ENCODE peak calls at places on chromosomes 4 and X, in nine cellular contexts. One of them, this sample, is unnamed.

GRCh38 chr4:32858971-32859370 is 2138.8 kb downstream of the PCDH7 start:
- DNase-seq in A549: peak; percentile 29
- DNase-seq in IMR-90: peak; percentile 31
- DNase-seq in HepG2: no peak
- DNase-seq in K562: no peak
- DNase-seq in NB4: peak; percentile 37
- DNase-seq in GM12878: no peak
- DNase-seq in stomach: no peak
- DNase-seq in right lobe of liver: no peak
- DNase-seq in this sample: no peak

GRCh38 chr4:42442601-42443000 is 45.3 kb downstream of the SHISA3 start:
- DNase-seq in right lobe of liver: no peak
- DNase-seq in GM12878: no peak
- DNase-seq in K562: no peak
- DNase-seq in NB4: no peak
- DNase-seq in IMR-90: no peak
- DNase-seq in A549: no peak
- DNase-seq in stomach: no peak
- DNase-seq in HepG2: no peak
- DNase-seq in this sample: no peak

GRCh38 chr4:115361781-115362180 is 248.4 kb upstream of the NDST4 start:
- DNase-seq in NB4: no peak
- DNase-seq in GM12878: no peak
- DNase-seq in K562: no peak
- DNase-seq in A549: no peak
- DNase-seq in IMR-90: no peak
- DNase-seq in stomach: no peak
- DNase-seq in HepG2: no peak
- DNase-seq in right lobe of liver: no peak
- DNase-seq in this sample: no peak

GRCh38 chrX:55488559-55489314 is 911 bp downstream of the USP51 start:
- DNase-seq in GM12878: peak; percentile 8
- DNase-seq in HepG2: no peak
- DNase-seq in NB4: peak; percentile 61
- DNase-seq in IMR-90: peak; percentile 8
- DNase-seq in A549: peak; percentile 59
- DNase-seq in K562: peak; percentile 56
- DNase-seq in right lobe of liver: peak; percentile 60
- DNase-seq in stomach: peak; percentile 62
- DNase-seq in this sample: peak; percentile 5

GRCh38 chrX:23435108-23435507 is 100.5 kb downstream of the PTCHD1 start:
- DNase-seq in K562: no peak
- DNase-seq in NB4: no peak
- DNase-seq in right lobe of liver: no peak
- DNase-seq in GM12878: no peak
- DNase-seq in IMR-90: no peak
- DNase-seq in A549: no peak
- DNase-seq in HepG2: no peak
- DNase-seq in stomach: no peak
- DNase-seq in this sample: no peak

GRCh38 chr4:17206829-17207773 is 304.8 kb downstream of the QDPR start:
- DNase-seq in NB4: no peak
- DNase-seq in stomach: no peak
- DNase-seq in HepG2: no peak
- DNase-seq in GM12878: no peak
- DNase-seq in K562: no peak
- DNase-seq in IMR-90: no peak
- DNase-seq in A549: no peak
- DNase-seq in right lobe of liver: no peak
- DNase-seq in this sample: no peak

GRCh38 chr4:13137400-13137799 is 346.7 kb downstream of the RAB28 start:
- DNase-seq in right lobe of liver: no peak
- DNase-seq in HepG2: no peak
- DNase-seq in stomach: no peak
- DNase-seq in GM12878: no peak
- DNase-seq in NB4: no peak
- DNase-seq in A549: no peak
- DNase-seq in IMR-90: no peak
- DNase-seq in K562: no peak
- DNase-seq in this sample: no peak

GRCh38 chr4:46839128-46839527 is 69.9 kb downstream of the COX7B2 start:
- DNase-seq in HepG2: no peak
- DNase-seq in A549: no peak
- DNase-seq in stomach: no peak
- DNase-seq in right lobe of liver: no peak
- DNase-seq in GM12878: no peak
- DNase-seq in IMR-90: no peak
- DNase-seq in NB4: no peak
- DNase-seq in K562: no peak
- DNase-seq in this sample: no peak

GRCh38 chr4:8560265-8561047 is 19.7 kb upstream of the GPR78 start:
- DNase-seq in K562: no peak
- DNase-seq in A549: peak; percentile 19
- DNase-seq in stomach: no peak
- DNase-seq in IMR-90: no peak
- DNase-seq in NB4: no peak
- DNase-seq in GM12878: no peak
- DNase-seq in HepG2: no peak
- DNase-seq in right lobe of liver: no peak
- DNase-seq in this sample: no peak

GRCh38 chr4:153763404-153763803 is 3.6 kb upstream of the RNF175 start:
- DNase-seq in IMR-90: no peak
- DNase-seq in HepG2: no peak
- DNase-seq in right lobe of liver: no peak
- DNase-seq in stomach: no peak
- DNase-seq in NB4: peak; percentile 53
- DNase-seq in K562: peak; percentile 24
- DNase-seq in GM12878: no peak
- DNase-seq in A549: no peak
- DNase-seq in this sample: no peak

GRCh38 chr4:6056976-6057766 is 38.9 kb upstream of the C4orf50 start:
- DNase-seq in IMR-90: no peak
- DNase-seq in HepG2: no peak
- DNase-seq in K562: no peak
- DNase-seq in GM12878: no peak
- DNase-seq in stomach: no peak
- DNase-seq in NB4: no peak
- DNase-seq in A549: no peak
- DNase-seq in right lobe of liver: no peak
- DNase-seq in this sample: no peak

GRCh38 chrX:69196666-69197065 is 31.4 kb upstream of the PJA1 start:
- DNase-seq in HepG2: no peak
- DNase-seq in GM12878: no peak
- DNase-seq in A549: no peak
- DNase-seq in IMR-90: no peak
- DNase-seq in stomach: no peak
- DNase-seq in NB4: no peak
- DNase-seq in right lobe of liver: no peak
- DNase-seq in K562: no peak
- DNase-seq in this sample: no peak

GRCh38 chrX:30935985-30936384 is 46.9 kb upstream of the TAB3 start:
- DNase-seq in HepG2: peak; percentile 45
- DNase-seq in right lobe of liver: peak; percentile 32
- DNase-seq in IMR-90: peak; percentile 3
- DNase-seq in GM12878: no peak
- DNase-seq in A549: peak; percentile 21
- DNase-seq in stomach: peak; percentile 38
- DNase-seq in K562: peak; percentile 51
- DNase-seq in NB4: peak; percentile 17
- DNase-seq in this sample: no peak

GRCh38 chr4:155854597-155855226 is 11.4 kb downstream of the ASIC5 start:
- DNase-seq in IMR-90: peak; percentile 86
- DNase-seq in K562: no peak
- DNase-seq in GM12878: no peak
- DNase-seq in A549: peak; percentile 64
- DNase-seq in NB4: no peak
- DNase-seq in HepG2: no peak
- DNase-seq in right lobe of liver: peak; percentile 27
- DNase-seq in stomach: no peak
- DNase-seq in this sample: peak; percentile 4

DNA sequence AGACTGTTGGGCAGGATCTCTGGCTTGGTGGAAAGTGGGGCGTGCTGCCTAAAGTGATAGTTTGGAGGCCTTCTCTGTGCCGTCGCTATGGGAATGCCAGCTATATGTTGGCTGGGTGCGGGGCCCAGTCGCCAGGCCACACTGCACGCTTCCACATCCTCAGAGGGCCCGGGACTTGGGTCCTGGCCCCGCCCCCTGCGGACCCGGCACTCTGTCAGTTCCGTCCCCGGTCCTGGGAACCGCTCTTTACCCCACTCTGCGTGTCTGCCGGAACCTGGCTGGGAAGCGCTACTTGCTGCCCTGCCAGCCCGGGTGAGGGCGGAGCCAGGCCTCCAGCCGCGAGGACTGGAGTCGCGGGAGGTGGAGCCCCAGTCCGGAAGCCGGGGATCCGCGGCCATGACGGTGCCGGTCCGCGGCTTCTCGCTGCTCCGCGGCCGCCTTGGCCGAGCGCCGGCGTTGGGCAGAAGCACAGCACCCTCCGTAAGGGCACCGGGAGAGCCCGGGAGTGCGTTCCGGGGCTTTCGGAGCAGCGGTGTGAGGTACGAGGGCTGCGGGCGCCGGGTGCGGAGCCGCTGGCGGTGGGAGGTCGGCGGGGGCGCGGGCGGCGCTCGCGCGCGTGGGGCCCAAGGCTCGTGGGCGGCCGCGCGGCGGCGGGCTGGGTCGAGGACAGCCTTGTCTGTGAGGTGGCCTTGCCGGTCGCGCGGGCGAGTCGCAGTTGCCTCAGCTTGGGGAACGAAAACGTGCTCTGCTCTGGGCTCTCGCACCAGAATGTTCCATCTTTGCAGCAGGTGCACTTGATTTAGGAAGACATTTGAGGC is at the start of gene MTHFD2L:
- DNase-seq in right lobe of liver: peak; percentile 97
- DNase-seq in stomach: peak; percentile 94
- DNase-seq in GM12878: peak; percentile 40
- DNase-seq in IMR-90: peak; percentile 93
- DNase-seq in K562: peak; percentile 97
- DNase-seq in NB4: peak; percentile 96
- DNase-seq in HepG2: peak; percentile 93
- DNase-seq in A549: peak; percentile 96
- DNase-seq in this sample: peak; percentile 75
- TF ChIP-seq POLR2A in right lobe of liver: peak; percentile 93
- TF ChIP-seq POLR2A in stomach: no peak
- TF ChIP-seq POLR2A in GM12878: peak; percentile 98
- TF ChIP-seq POLR2A in IMR-90: peak; percentile 81
- TF ChIP-seq POLR2A in K562: peak; percentile 93
- TF ChIP-seq POLR2A in NB4: peak; percentile 82
- TF ChIP-seq POLR2A in HepG2: peak; percentile 84
- TF ChIP-seq POLR2A in A549: peak; percentile 71
- TF ChIP-seq POLR2A in this sample: peak; percentile 81

GRCh38 chrX:47581731-47582647 is at the start of gene TIMP1:
- DNase-seq in GM12878: peak; percentile 45
- DNase-seq in HepG2: peak; percentile 63
- DNase-seq in right lobe of liver: peak; percentile 90
- DNase-seq in K562: peak; percentile 95
- DNase-seq in stomach: peak; percentile 71
- DNase-seq in IMR-90: peak; percentile 93
- DNase-seq in A549: peak; percentile 88
- DNase-seq in NB4: peak; percentile 97
- DNase-seq in this sample: peak; percentile 46
- TF ChIP-seq POLR2A in GM12878: peak; percentile 80
- TF ChIP-seq POLR2A in HepG2: no peak
- TF ChIP-seq POLR2A in right lobe of liver: peak; percentile 36
- TF ChIP-seq POLR2A in K562: peak; percentile 86
- TF ChIP-seq POLR2A in stomach: no peak
- TF ChIP-seq POLR2A in IMR-90: peak; percentile 95
- TF ChIP-seq POLR2A in A549: peak; percentile 59
- TF ChIP-seq POLR2A in NB4: peak; percentile 48
- TF ChIP-seq POLR2A in this sample: peak; percentile 73

GRCh38 chrX:118496763-118497079 is 1.1 kb downstream of the DOCK11 start:
- DNase-seq in HepG2: no peak
- DNase-seq in K562: peak; percentile 47
- DNase-seq in stomach: no peak
- DNase-seq in GM12878: no peak
- DNase-seq in IMR-90: no peak
- DNase-seq in A549: no peak
- DNase-seq in right lobe of liver: no peak
- DNase-seq in NB4: no peak
- DNase-seq in this sample: peak; percentile 12

GRCh38 chrX:118495061-118495921 is at the start of gene DOCK11:
- DNase-seq in IMR-90: peak; percentile 76
- DNase-seq in HepG2: peak; percentile 2
- DNase-seq in K562: peak; percentile 94
- DNase-seq in NB4: peak; percentile 95
- DNase-seq in stomach: peak; percentile 59
- DNase-seq in GM12878: peak; percentile 58
- DNase-seq in right lobe of liver: peak; percentile 66
- DNase-seq in A549: peak; percentile 77
- DNase-seq in this sample: peak; percentile 57

GRCh38 chrX:118497180-118497814 is 1.7 kb downstream of the DOCK11 start:
- DNase-seq in IMR-90: no peak
- DNase-seq in GM12878: no peak
- DNase-seq in HepG2: peak; percentile 20
- DNase-seq in K562: no peak
- DNase-seq in A549: no peak
- DNase-seq in stomach: no peak
- DNase-seq in right lobe of liver: no peak
- DNase-seq in NB4: peak; percentile 25
- DNase-seq in this sample: no peak

GRCh38 chrX:118498351-118498750 is 2.7 kb downstream of the DOCK11 start:
- DNase-seq in NB4: peak; percentile 26
- DNase-seq in right lobe of liver: no peak
- DNase-seq in stomach: no peak
- DNase-seq in HepG2: no peak
- DNase-seq in A549: no peak
- DNase-seq in K562: no peak
- DNase-seq in IMR-90: no peak
- DNase-seq in GM12878: no peak
- DNase-seq in this sample: no peak

GRCh38 chrX:118495958-118496762 is 545 bp downstream of the DOCK11 start:
- DNase-seq in stomach: peak; percentile 63
- DNase-seq in HepG2: no peak
- DNase-seq in GM12878: no peak
- DNase-seq in IMR-90: no peak
- DNase-seq in K562: peak; percentile 60
- DNase-seq in A549: peak; percentile 48
- DNase-seq in right lobe of liver: peak; percentile 57
- DNase-seq in NB4: peak; percentile 82
- DNase-seq in this sample: peak; percentile 30
- TF ChIP-seq POLR2A in stomach: no peak
- TF ChIP-seq POLR2A in HepG2: no peak
- TF ChIP-seq POLR2A in GM12878: peak; percentile 72
- TF ChIP-seq POLR2A in IMR-90: no peak
- TF ChIP-seq POLR2A in K562: peak; percentile 38
- TF ChIP-seq POLR2A in A549: no peak
- TF ChIP-seq POLR2A in right lobe of liver: no peak
- TF ChIP-seq POLR2A in NB4: peak; percentile 28
- TF ChIP-seq POLR2A in this sample: peak; percentile 7

GRCh38 chr4:37845201-37845600 is 18.7 kb downstream of the PGM2 start:
- DNase-seq in IMR-90: no peak
- DNase-seq in A549: no peak
- DNase-seq in K562: no peak
- DNase-seq in stomach: no peak
- DNase-seq in HepG2: no peak
- DNase-seq in right lobe of liver: no peak
- DNase-seq in GM12878: no peak
- DNase-seq in NB4: no peak
- DNase-seq in this sample: no peak
- TF ChIP-seq POLR2A in IMR-90: no peak
- TF ChIP-seq POLR2A in A549: no peak
- TF ChIP-seq POLR2A in K562: no peak
- TF ChIP-seq POLR2A in stomach: no peak
- TF ChIP-seq POLR2A in HepG2: no peak
- TF ChIP-seq POLR2A in right lobe of liver: no peak
- TF ChIP-seq POLR2A in GM12878: no peak
- TF ChIP-seq POLR2A in NB4: no peak
- TF ChIP-seq POLR2A in this sample: no peak

This sample was measured in H54.